ENCODE peak calls at places on chromosomes 12 and 14, in six cellular contexts. O, Z, A, H, P and L are unnamed samples.

GRCh38 chr14:101738921-101739320 is 22.6 kb upstream of the PPP2R5C start:
- DNase-seq in Z (no peak), A (no peak), H (no peak), O (no peak), P (no peak), L (no peak)

GRCh38 chr14:62143235-62143634 is 381.0 kb downstream of the SNAPC1 start:
- DNase-seq in P (no peak), O (peak; percentile 68), H (no peak), A (no peak), Z (no peak), L (no peak)

GRCh38 chr12:45131506-45131905 is 80.6 kb upstream of the DBX2 start:
- DNase-seq in Z (no peak), A (no peak), P (no peak), O (no peak), H (no peak), L (no peak)

GRCh38 chr14:100294213-100294962 is 11.9 kb downstream of the SLC25A29 start:
- DNase-seq in A (no peak), P (no peak), O (no peak), Z (no peak), H (no peak), L (no peak)

GRCh38 chr12:109309441-109310246 is 560 bp upstream of the FOXN4 start:
- DNase-seq in H (no peak), O (no peak), P (no peak), Z (no peak), A (no peak), L (peak; percentile 39)

GRCh38 chr12:9866786-9867379 is 2.3 kb downstream of the CLEC2B start:
- DNase-seq in O (no peak), P (no peak), Z (no peak), H (no peak), A (no peak), L (no peak)

GRCh38 chr14:50675597-50675996 is 7.5 kb upstream of the SAV1 start:
- DNase-seq in H (no peak), Z (no peak), A (peak; percentile 66), O (peak; percentile 29), P (no peak), L (peak; percentile 90)

GRCh38 chr12:119684730-119685129 is 16.8 kb downstream of the PRKAB1 start:
- DNase-seq in H (no peak), O (no peak), Z (no peak), A (no peak), P (no peak), L (no peak)

GRCh38 chr14:72332871-72333270 is 400.6 kb downstream of the RGS6 start:
- DNase-seq in A (no peak), P (no peak), O (no peak), H (no peak), Z (no peak), L (peak; percentile 55)

GRCh38 chr12:123268850-123269249 is 2.8 kb downstream of the CDK2AP1 start:
- DNase-seq in Z (no peak), O (no peak), P (no peak), A (no peak), H (no peak), L (no peak)
- H3K4ac ChIP-seq in Z (peak overlapping the region; percentile 99), O (peak overlapping the region; percentile 96), P (no peak overlapping the region), A (peak overlapping the region; percentile 54), H (peak overlapping the region; percentile 60), L (peak overlapping the region; percentile 60)

GRCh38 chr14:23953464-23954278 is at the start of gene DHRS4:
- DNase-seq in A (peak; percentile 52), P (peak; percentile 88), Z (peak; percentile 59), O (peak; percentile 76), H (peak; percentile 78), L (peak; percentile 88)
- H3K4ac ChIP-seq in A (peak within 1 kb of the TSS; percentile 68), P (no peak within 1 kb of the TSS), Z (no peak within 1 kb of the TSS), O (peak within 1 kb of the TSS; percentile 93), H (no peak within 1 kb of the TSS), L (no peak within 1 kb of the TSS)

GRCh38 chr14:76920572-76921175 is 94.5 kb downstream of the LRRC74A start:
- DNase-seq in Z (no peak), P (peak; percentile 64), O (no peak), A (no peak), H (no peak), L (peak; percentile 85)

GRCh38 chr14:76919811-76920571 is 93.8 kb downstream of the LRRC74A start:
- DNase-seq in O (peak; percentile 88), H (no peak), Z (no peak), P (peak; percentile 70), A (peak; percentile 54), L (peak; percentile 93)

GRCh38 chr14:76918751-76919421 is 92.7 kb downstream of the LRRC74A start:
- DNase-seq in A (peak; percentile 95), P (peak; percentile 78), Z (no peak), H (no peak), O (peak; percentile 99), L (peak; percentile 94)

GRCh38 chr14:76918176-76918750 is 92.1 kb downstream of the LRRC74A start:
- DNase-seq in Z (no peak), P (no peak), O (peak; percentile 90), A (peak; percentile 76), H (no peak), L (peak; percentile 91)

DNA sequence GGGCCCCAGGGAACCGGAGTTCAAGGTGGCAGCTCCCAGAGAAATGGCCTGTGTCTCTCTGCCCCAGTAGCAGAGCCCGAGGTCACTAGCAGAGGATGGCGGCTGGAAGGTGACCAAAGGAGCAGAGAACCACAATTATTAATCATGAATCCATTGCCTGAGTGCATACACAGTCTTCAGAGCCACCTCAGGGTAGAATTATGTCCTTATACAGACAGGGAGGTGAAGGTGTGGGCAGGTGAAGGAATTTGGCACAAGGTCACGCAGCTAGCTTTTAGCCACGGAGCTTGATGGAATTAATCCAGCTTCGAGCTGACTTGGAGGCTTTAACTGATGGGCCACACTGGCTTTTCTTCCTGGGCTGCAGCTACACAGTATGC is 93.2 kb downstream of the LRRC74A start:
- DNase-seq in P (no peak), O (no peak), A (peak; percentile 82), H (no peak), Z (no peak), L (no peak)
- H3K4ac ChIP-seq in P (no peak overlapping the region), O (peak overlapping the region; percentile 100), A (peak overlapping the region; percentile 61), H (no peak overlapping the region), Z (no peak overlapping the region), L (peak overlapping the region; percentile 95)

GRCh38 chr12:131055093-131055465 is 101.4 kb downstream of the ADGRD1 start:
- DNase-seq in Z (no peak), P (no peak), H (no peak), A (no peak), O (no peak), L (no peak)
- H3K4ac ChIP-seq in Z (no peak overlapping the region), P (no peak overlapping the region), H (no peak overlapping the region), A (no peak overlapping the region), O (no peak overlapping the region), L (no peak overlapping the region)

GRCh38 chr14:35121887-35122695 is at the start of the genes PPP2R3C and PRORP:
- DNase-seq in H (peak; percentile 87), P (peak; percentile 95), A (peak; percentile 95), O (peak; percentile 94), Z (peak; percentile 95), L (peak; percentile 99)
- H3K4ac ChIP-seq in H (no peak within 1 kb of the TSS), P (peak within 1 kb of the TSS; percentile 74), A (peak within 1 kb of the TSS; percentile 63), O (peak within 1 kb of the TSS; percentile 97), Z (peak within 1 kb of the TSS; percentile 46), L (peak within 1 kb of the TSS; percentile 22)

GRCh38 chr14:58297412-58297761 is 968 bp upstream of the ARID4A start:
- DNase-seq in H (no peak), P (no peak), O (no peak), A (peak; percentile 75), Z (no peak), L (no peak)

GRCh38 chr14:58296731-58297130 is 1.6 kb upstream of the ARID4A start:
- DNase-seq in Z (no peak), O (peak; percentile 29), P (no peak), H (no peak), A (peak; percentile 12), L (no peak)

GRCh38 chr14:58298880-58299664 is 717 bp downstream of the ARID4A start:
- DNase-seq in O (no peak), Z (no peak), P (peak; percentile 41), H (peak; percentile 41), A (peak; percentile 32), L (peak; percentile 35)

GRCh38 chr14:58298477-58298879 is at the start of gene ARID4A:
- DNase-seq in A (peak; percentile 34), H (no peak), O (no peak), P (no peak), Z (no peak), L (no peak)

DNA sequence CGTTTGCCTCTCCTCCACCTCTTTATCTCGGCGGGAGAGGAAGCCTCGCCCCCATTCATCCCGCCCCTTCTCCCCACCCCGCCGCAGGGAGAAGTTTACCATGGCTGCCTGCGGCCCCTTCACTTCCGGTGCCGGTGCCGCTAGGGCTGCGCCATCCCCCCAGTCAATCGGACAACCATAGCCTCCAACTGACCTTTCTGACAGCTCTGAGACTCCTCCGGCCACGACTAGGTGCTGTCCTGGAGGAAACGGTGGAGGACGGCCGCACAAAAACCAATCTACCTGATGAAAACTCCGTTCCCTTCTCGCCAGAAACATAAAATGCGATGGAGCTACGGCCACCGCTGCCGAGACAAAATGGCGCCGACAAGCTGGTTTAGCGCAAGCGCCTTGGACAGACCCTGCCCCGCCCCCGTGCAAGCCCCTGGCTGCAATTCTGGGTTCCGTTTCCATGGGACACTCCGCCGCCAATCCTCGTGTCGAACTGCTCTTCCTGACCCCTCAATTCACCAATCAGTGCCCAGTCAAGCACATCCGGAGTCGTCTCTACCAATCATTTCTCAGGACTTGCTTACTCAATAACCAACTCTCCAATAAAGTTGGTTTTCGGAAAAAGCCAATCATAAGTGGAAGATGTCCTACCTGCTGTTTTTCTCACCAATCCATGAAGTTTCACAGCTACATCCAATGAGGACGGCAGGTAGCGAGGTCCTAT is 436 bp upstream of the ARID4A start:
- DNase-seq in Z (peak; percentile 99), H (peak; percentile 100), P (peak; percentile 99), A (peak; percentile 99), O (peak; percentile 100), L (peak; percentile 100)
- H3K4ac ChIP-seq in Z (no peak overlapping the region), H (no peak overlapping the region), P (no peak overlapping the region), A (peak overlapping the region; percentile 43), O (peak overlapping the region; percentile 96), L (no peak overlapping the region)

DNA sequence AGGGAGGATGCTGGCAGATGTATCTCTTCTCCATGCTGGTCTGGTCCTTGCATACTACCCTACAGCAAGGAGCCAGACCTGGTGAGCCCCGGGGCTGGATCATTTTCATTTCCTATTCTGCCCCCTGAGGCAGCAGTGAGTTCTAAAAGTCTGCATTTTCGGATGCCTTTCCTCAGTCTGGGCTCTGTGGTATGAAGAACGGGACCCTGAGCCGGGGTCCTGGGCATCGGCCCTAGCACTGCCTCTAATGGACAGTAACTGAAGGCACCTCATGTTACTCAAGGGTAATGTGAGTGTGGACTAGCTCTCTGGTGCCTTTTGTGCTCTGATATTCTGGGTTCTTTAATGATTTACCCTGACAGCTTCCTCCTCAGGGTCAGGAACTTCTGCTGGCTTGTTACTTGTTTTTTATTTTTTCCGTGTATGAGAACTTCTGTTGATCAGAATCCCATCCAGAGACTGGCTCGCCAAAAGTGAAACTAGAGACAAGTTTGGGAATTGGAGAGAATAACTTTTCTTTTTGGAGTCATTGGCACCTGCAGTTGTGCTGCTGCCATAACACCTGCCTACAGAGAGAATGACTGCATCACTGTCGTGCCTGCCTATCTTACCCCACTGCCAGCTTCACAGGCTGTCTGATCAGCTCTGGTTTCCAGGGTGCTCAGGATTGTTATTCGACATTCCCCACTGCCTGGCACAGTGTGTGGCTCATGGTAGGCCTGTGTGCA is 62.3 kb downstream of the SUSD6 start:
- DNase-seq in A (no peak), Z (no peak), O (no peak), H (no peak), P (no peak), L (peak; percentile 39)
- H3K4ac ChIP-seq in A (no peak overlapping the region), Z (no peak overlapping the region), O (no peak overlapping the region), H (no peak overlapping the region), P (no peak overlapping the region), L (no peak overlapping the region)